ENCODE peak calls at places on chromosome 18, in eight cellular contexts. N, G, Y, W, B, V, D and H are unnamed samples.

GRCh38 chr18:47917923-47918610 is 12.4 kb downstream of the SMAD2 start:
- DNase-seq in D (no peak), W (no peak), V (no peak), Y (no peak), G (no peak), N (no peak), B (no peak), H (no peak)

GRCh38 chr18:44759925-44760342 is 79.2 kb downstream of the SETBP1 start:
- DNase-seq in V (no peak), N (no peak), D (no peak), Y (no peak), G (no peak), B (no peak), W (no peak), H (no peak)

GRCh38 chr18:32301976-32302743 is 112.3 kb downstream of the MEP1B start:
- DNase-seq in N (no peak), Y (peak), D (no peak), W (no peak), V (peak), G (peak), B (no peak), H (no peak)

GRCh38 chr18:54742654-54743053 is 85.6 kb upstream of the RAB27B start:
- DNase-seq in D (no peak), G (no peak), V (peak), Y (peak), W (peak), N (peak), B (peak), H (no peak)

GRCh38 chr18:61765097-61765496 is 127.7 kb downstream of the RNF152 start:
- DNase-seq in Y (peak), D (peak), V (peak), B (no peak), N (peak), G (no peak), W (peak), H (no peak)

GRCh38 chr18:22439447-22439846 is 21.7 kb upstream of the CTAGE1 start:
- DNase-seq in B (no peak), D (no peak), Y (peak), W (no peak), N (no peak), G (no peak), V (peak), H (no peak)

GRCh38 chr18:41320090-41320489 is 634.9 kb upstream of the PIK3C3 start:
- DNase-seq in W (no peak), G (no peak), D (no peak), Y (no peak), V (no peak), N (no peak), B (no peak), H (no peak)

GRCh38 chr18:63320690-63321265 is 1.2 kb upstream of the BCL2 start:
- DNase-seq in B (no peak), G (no peak), V (peak), D (peak), N (no peak), W (no peak), Y (peak), H (peak)

GRCh38 chr18:77086656-77087390 is 45.8 kb downstream of the MBP start:
- DNase-seq in G (peak), N (no peak), Y (no peak), W (no peak), B (no peak), D (peak), V (no peak), H (no peak)

GRCh38 chr18:44733754-44734465 is 53.2 kb downstream of the SETBP1 start:
- DNase-seq in B (no peak), W (no peak), G (no peak), V (peak), Y (no peak), N (no peak), D (no peak), H (no peak)

GRCh38 chr18:58856881-58857280 is 7.8 kb upstream of the ZNF532 start:
- DNase-seq in Y (peak), B (no peak), V (no peak), N (no peak), G (peak), W (no peak), D (no peak), H (no peak)

GRCh38 chr18:68843467-68844089 is 45.7 kb downstream of the CCDC102B start:
- DNase-seq in N (no peak), W (no peak), G (no peak), Y (no peak), B (no peak), V (peak), D (no peak), H (no peak)

GRCh38 chr18:78420116-78420515 is 559.5 kb upstream of the SALL3 start:
- DNase-seq in G (no peak), B (no peak), N (no peak), V (no peak), D (no peak), W (no peak), Y (no peak), H (no peak)

GRCh38 chr18:5903386-5903785 is 8.1 kb upstream of the TMEM200C start:
- DNase-seq in V (no peak), N (no peak), W (no peak), Y (no peak), G (no peak), B (no peak), D (no peak), H (no peak)

GRCh38 chr18:12032786-12033642 is 51.7 kb downstream of the IMPA2 start:
- DNase-seq in G (no peak), B (no peak), Y (peak), N (no peak), V (peak), W (peak), D (no peak), H (no peak)

GRCh38 chr18:75104483-75104882 is 104.5 kb downstream of the PTGR3 start:
- DNase-seq in G (no peak), N (no peak), B (no peak), D (no peak), W (no peak), Y (no peak), V (no peak), H (no peak)

GRCh38 chr18:26516964-26517363 is 31.4 kb downstream of the KCTD1 start:
- DNase-seq in Y (no peak), B (no peak), G (no peak), W (no peak), N (no peak), V (no peak), D (no peak), H (no peak)

GRCh38 chr18:69400253-69400975 is at the start of gene DOK6:
- DNase-seq in Y (no peak), G (no peak), V (peak), B (no peak), N (peak), W (peak), D (peak), H (no peak)

GRCh38 chr18:38963943-38964660 is 1398.5 kb upstream of the CELF4 start:
- DNase-seq in B (no peak), D (no peak), Y (no peak), G (no peak), V (no peak), N (no peak), W (no peak), H (no peak)

GRCh38 chr18:12625242-12625641 is 32.7 kb downstream of the SPIRE1 start:
- DNase-seq in Y (no peak), W (no peak), N (no peak), D (no peak), B (no peak), V (no peak), G (no peak), H (no peak)

GRCh38 chr18:31161757-31162418 is 768 bp downstream of the DSC1 start:
- DNase-seq in G (no peak), D (no peak), Y (no peak), V (peak), N (no peak), B (no peak), W (no peak), H (no peak)

GRCh38 chr18:7334973-7335568 is 104.2 kb downstream of the LRRC30 start:
- DNase-seq in D (no peak), V (no peak), G (no peak), W (no peak), N (no peak), B (no peak), Y (no peak), H (no peak)

GRCh38 chr18:46542545-46542944 is 114.5 kb downstream of the LOXHD1 start:
- DNase-seq in N (no peak), B (no peak), Y (no peak), D (peak), V (no peak), W (no peak), G (no peak), H (no peak)

GRCh38 chr18:77067315-77068061 is 65.1 kb downstream of the MBP start:
- DNase-seq in V (peak), B (peak), N (peak), Y (peak), G (peak), D (no peak), W (peak), H (peak)

GRCh38 chr18:39761273-39761672 is 2193.8 kb upstream of the PIK3C3 start:
- DNase-seq in Y (no peak), B (no peak), W (no peak), G (no peak), V (no peak), N (no peak), D (no peak), H (no peak)

GRCh38 chr18:35158728-35159443 is 81.9 kb upstream of the ZNF397 start:
- DNase-seq in W (no peak), B (no peak), G (no peak), N (no peak), D (no peak), Y (no peak), V (no peak), H (peak)

GRCh38 chr18:31247574-31248199 is 70.3 kb upstream of the DSG1 start:
- DNase-seq in Y (no peak), D (no peak), N (no peak), G (peak), B (no peak), V (no peak), W (no peak), H (no peak)

GRCh38 chr18:76822510-76823165 is at the start of gene ZNF236:
- DNase-seq in Y (peak), B (no peak), V (peak), W (peak), D (peak), G (no peak), N (no peak), H (peak)

GRCh38 chr18:7567487-7568425 is 640 bp downstream of the PTPRM start:
- DNase-seq in N (no peak), V (peak), W (no peak), G (no peak), Y (peak), B (no peak), D (peak), H (peak)

GRCh38 chr18:10299686-10300085 is 154.7 kb upstream of the APCDD1 start:
- DNase-seq in W (no peak), B (no peak), D (no peak), Y (no peak), N (peak), V (peak), G (no peak), H (no peak)

GRCh38 chr18:47262397-47263196 is 11.1 kb upstream of the SKOR2 start:
- DNase-seq in N (no peak), B (no peak), W (no peak), G (no peak), D (no peak), V (no peak), Y (no peak), H (no peak)

GRCh38 chr18:73774836-73775509 is 372.7 kb downstream of the FBXO15 start:
- DNase-seq in Y (no peak), W (no peak), D (peak), V (no peak), G (no peak), B (no peak), N (no peak), H (no peak)

GRCh38 chr18:13418013-13418710 is 199.6 kb downstream of the LDLRAD4 start:
- DNase-seq in N (no peak), G (no peak), W (no peak), B (no peak), V (no peak), D (no peak), Y (no peak), H (no peak)

GRCh38 chr18:58787750-58788149 is 76.9 kb upstream of the ZNF532 start:
- DNase-seq in Y (no peak), G (no peak), W (no peak), V (no peak), D (no peak), B (no peak), N (no peak), H (no peak)

GRCh38 chr18:70621710-70622109 is 332.9 kb downstream of the SOCS6 start:
- DNase-seq in V (no peak), B (no peak), D (no peak), Y (no peak), N (no peak), W (no peak), G (no peak), H (no peak)

GRCh38 chr18:11980148-11980554 is 1.2 kb upstream of the IMPA2 start:
- DNase-seq in V (no peak), Y (no peak), N (no peak), B (no peak), D (no peak), G (no peak), W (no peak), H (no peak)

GRCh38 chr18:59455728-59456276 is 96.7 kb upstream of the LMAN1 start:
- DNase-seq in B (no peak), N (no peak), G (no peak), W (no peak), D (no peak), V (no peak), Y (no peak), H (no peak)

GRCh38 chr18:59467497-59467896 is 108.4 kb upstream of the LMAN1 start:
- DNase-seq in N (no peak), D (no peak), G (no peak), B (no peak), Y (no peak), V (no peak), W (no peak), H (no peak)

GRCh38 chr18:28729321-28729720 is 552.4 kb upstream of the CDH2 start:
- DNase-seq in G (no peak), W (no peak), B (no peak), V (peak), Y (peak), D (no peak), N (no peak), H (no peak)

GRCh38 chr18:57125627-57126026 is 21.3 kb upstream of the BOD1L2 start:
- DNase-seq in B (no peak), W (no peak), Y (no peak), V (no peak), N (no peak), G (no peak), D (no peak), H (no peak)
- TF ChIP-seq CTCF in B (no peak), W (no peak), Y (no peak), V (no peak), N (no peak), G (no peak), D (no peak), H (no peak)

GRCh38 chr18:53566622-53567021 is 657.8 kb downstream of the MBD2 start:
- DNase-seq in B (no peak), N (no peak), G (no peak), V (no peak), W (no peak), D (no peak), Y (no peak), H (no peak)

GRCh38 chr18:53567935-53568574 is 656.4 kb downstream of the MBD2 start:
- DNase-seq in V (peak), N (no peak), B (no peak), G (no peak), W (peak), D (peak), Y (peak), H (no peak)
- TF ChIP-seq CTCF in V (peak), N (peak), B (peak), G (peak), W (peak), D (peak), Y (peak), H (peak)

GRCh38 chr18:49758263-49758610 is 55.1 kb downstream of the ACAA2 start:
- DNase-seq in W (no peak), Y (no peak), N (no peak), G (no peak), B (no peak), V (no peak), D (no peak), H (no peak)
- TF ChIP-seq CTCF in W (no peak), Y (no peak), N (no peak), G (no peak), B (no peak), V (no peak), D (no peak), H (no peak)

GRCh38 chr18:285817-286216 is 18.0 kb upstream of the THOC1 start:
- DNase-seq in Y (no peak), D (no peak), N (no peak), V (no peak), W (no peak), B (no peak), G (no peak), H (no peak)

GRCh38 chr18:292271-292670 is 24.4 kb upstream of the THOC1 start:
- DNase-seq in B (no peak), D (no peak), W (no peak), N (no peak), V (peak), G (no peak), Y (no peak), H (no peak)

DNA sequence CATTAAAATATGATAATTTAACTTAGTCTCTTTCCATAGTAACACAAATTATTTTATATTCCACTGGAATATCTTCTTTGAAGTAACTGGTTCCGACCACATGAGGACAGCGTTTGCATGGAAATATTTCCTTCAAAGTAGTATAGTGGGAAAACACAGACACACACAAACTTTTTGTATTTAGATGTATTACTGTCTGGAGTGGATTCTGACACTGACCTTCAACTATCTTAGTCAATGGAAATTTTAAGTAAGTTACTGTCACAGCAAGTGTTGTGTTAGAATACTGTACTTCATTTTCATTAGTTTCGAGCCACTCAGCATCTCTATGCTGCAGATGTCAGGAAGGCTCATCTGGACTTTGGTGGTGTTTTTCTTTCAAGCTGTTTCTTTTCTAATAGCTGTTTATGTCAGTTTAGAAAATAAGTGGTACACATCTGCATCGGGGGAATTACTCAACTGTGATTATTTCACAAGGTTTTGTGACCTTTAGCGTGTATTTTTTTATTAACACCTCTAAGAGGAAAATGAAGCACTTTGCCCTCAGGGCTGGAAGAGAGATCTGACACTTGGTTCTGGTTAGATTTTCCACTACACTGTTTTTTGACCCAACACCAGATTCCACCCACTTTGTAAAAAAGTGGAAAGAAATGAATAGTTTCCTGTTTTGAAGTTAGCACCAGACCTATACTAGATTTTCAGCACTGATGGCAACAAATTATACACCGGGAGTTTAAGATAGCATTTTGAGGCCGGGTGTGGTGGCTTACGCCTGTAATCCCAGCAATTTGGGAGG is 18.9 kb upstream of the THOC1 start:
- DNase-seq in D (no peak), V (peak), G (no peak), Y (peak), W (no peak), N (no peak), B (no peak), H (no peak)
- TF ChIP-seq CTCF in D (peak), V (peak), G (peak), Y (peak), W (peak), N (peak), B (peak), H (peak)

GRCh38 chr18:8756571-8756970 is 51.2 kb downstream of the MTCL1 start:
- DNase-seq in V (no peak), G (no peak), W (no peak), B (no peak), Y (no peak), N (no peak), D (no peak), H (no peak)
- TF ChIP-seq CTCF in V (no peak), G (no peak), W (no peak), B (no peak), Y (no peak), N (no peak), D (no peak), H (no peak)

GRCh38 chr18:79445740-79446566 is 50.2 kb downstream of the NFATC1 start:
- DNase-seq in G (no peak), Y (no peak), D (no peak), N (no peak), W (no peak), V (no peak), B (no peak), H (no peak)
- TF ChIP-seq CTCF in G (no peak), Y (no peak), D (no peak), N (no peak), W (no peak), V (no peak), B (no peak), H (no peak)

DNA sequence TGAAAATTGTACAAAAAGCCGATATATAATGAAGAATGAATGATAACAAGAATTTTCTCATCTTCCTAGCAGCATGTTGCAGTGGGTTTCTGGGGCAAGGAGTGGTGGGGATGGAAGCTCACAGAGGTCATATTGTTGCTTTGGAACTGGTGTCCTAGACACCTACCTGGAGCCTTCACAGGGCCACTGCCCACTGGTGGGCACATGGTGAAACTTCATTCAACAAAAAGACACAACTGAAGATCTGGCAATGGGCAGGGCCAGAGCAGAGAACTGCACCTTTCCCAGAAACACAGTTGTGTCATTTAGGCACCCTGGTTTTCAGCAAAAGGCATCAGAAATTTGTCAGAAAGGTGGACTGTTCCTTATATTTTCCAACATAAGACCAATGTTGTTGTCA is 115.3 kb downstream of the FHOD3 start:
- DNase-seq in Y (peak), D (no peak), N (no peak), W (no peak), B (no peak), V (peak), G (no peak), H (no peak)
- TF ChIP-seq CTCF in Y (peak), D (peak), N (peak), W (peak), B (no peak), V (peak), G (peak), H (no peak)